ENCODE peak calls at places on chromosomes 13 and 19, in five cellular contexts. T, W, E, L and N are unnamed samples.
A peak's percentile ranks its signal among the peaks of the same experiment; 100 is the strongest.

GRCh38 chr13:24127116-24127631 is 33.3 kb upstream of the SPATA13 start:
- DNase-seq in E (no peak), W (no peak), T (no peak), L (peak; percentile 43), N (peak; percentile 48)

GRCh38 chr19:3683866-3684816 is 16.1 kb downstream of the PIP5K1C start:
- DNase-seq in E (no peak), T (no peak), W (peak; percentile 61), L (peak; percentile 31), N (no peak)

GRCh38 chr13:112575680-112576079 is 12.3 kb downstream of the TUBGCP3 start:
- DNase-seq in W (no peak), E (no peak), T (peak; percentile 20), L (no peak), N (no peak)

GRCh38 chr19:38134538-38135149 is 89.4 kb downstream of the DPF1 start:
- DNase-seq in E (peak; percentile 32), T (peak; percentile 13), L (peak; percentile 37), W (peak; percentile 53), N (peak; percentile 27)

GRCh38 chr13:30581582-30581981 is 36.1 kb upstream of the USPL1 start:
- DNase-seq in L (peak; percentile 36), T (no peak), E (no peak), W (peak; percentile 38), N (no peak)

GRCh38 chr19:2552859-2553258 is 76.9 kb downstream of the GADD45B start:
- DNase-seq in T (peak; percentile 47), W (no peak), E (peak; percentile 37), L (no peak), N (no peak)

GRCh38 chr19:21210037-21210621 is 68.3 kb downstream of the ZNF431 start:
- DNase-seq in W (no peak), T (no peak), L (no peak), E (no peak), N (no peak)

GRCh38 chr13:21481359-21481758 is 22.3 kb upstream of the ZDHHC20 start:
- DNase-seq in T (peak; percentile 2), W (no peak), E (no peak), L (no peak), N (no peak)

GRCh38 chr19:18308051-18308947 is 14.6 kb downstream of the LSM4 start:
- DNase-seq in E (no peak), T (no peak), L (no peak), W (no peak), N (no peak)

GRCh38 chr19:40090256-40091204 is at the start of gene ZNF780A:
- DNase-seq in E (peak; percentile 70), L (peak; percentile 47), T (peak; percentile 73), W (peak; percentile 75), N (peak; percentile 76)

GRCh38 chr19:56314018-56314583 is 538 bp downstream of the ZSCAN5A start:
- DNase-seq in L (peak; percentile 22), T (no peak), W (no peak), E (no peak), N (no peak)

GRCh38 chr19:51690359-51691121 is 2.6 kb upstream of the SPACA6 start:
- DNase-seq in L (peak; percentile 68), T (peak; percentile 62), E (peak; percentile 63), W (peak; percentile 91), N (peak; percentile 58)

GRCh38 chr13:109744512-109745051 is 41.8 kb downstream of the IRS2 start:
- DNase-seq in W (peak; percentile 96), L (peak; percentile 92), T (peak; percentile 87), E (no peak), N (no peak)

GRCh38 chr13:58712191-58712590 is 1080.6 kb downstream of the PCDH17 start:
- DNase-seq in E (no peak), L (no peak), W (no peak), T (no peak), N (no peak)

GRCh38 chr13:53191091-53191490 is 162.5 kb downstream of the OLFM4 start:
- DNase-seq in W (peak; percentile 47), L (peak; percentile 11), E (no peak), T (peak; percentile 50), N (no peak)

GRCh38 chr19:39408392-39409206 is 2.0 kb downstream of the ZFP36 start:
- DNase-seq in L (peak; percentile 52), W (peak; percentile 67), E (peak; percentile 51), T (no peak), N (no peak)

GRCh38 chr13:30292325-30292724 is 15.0 kb downstream of the KATNAL1 start:
- DNase-seq in L (no peak), E (no peak), W (no peak), T (no peak), N (no peak)

GRCh38 chr19:29372461-29372860 is 153.3 kb upstream of the VSTM2B start:
- DNase-seq in L (no peak), W (no peak), T (no peak), E (no peak), N (no peak)

GRCh38 chr19:48757741-48758144 is 2.4 kb downstream of the FGF21 start:
- DNase-seq in W (no peak), T (no peak), L (no peak), E (no peak), N (no peak)

GRCh38 chr13:76723551-76724232 is 162.5 kb downstream of the KCTD12 start:
- DNase-seq in W (peak; percentile 82), E (peak; percentile 14), T (peak; percentile 85), L (peak; percentile 89), N (no peak)

GRCh38 chr13:101415358-101416174 is 742 bp downstream of the NALCN start:
- DNase-seq in E (no peak), T (no peak), W (no peak), L (no peak), N (no peak)

GRCh38 chr19:5246554-5247155 is 94.0 kb downstream of the PTPRS start:
- DNase-seq in T (no peak), W (no peak), E (no peak), L (no peak), N (no peak)

GRCh38 chr19:37928527-37929286 is 21.7 kb downstream of the SIPA1L3 start:
- DNase-seq in L (no peak), E (no peak), T (no peak), W (no peak), N (no peak)

GRCh38 chr13:97758317-97758716 is 195.2 kb upstream of the IPO5 start:
- DNase-seq in L (no peak), E (no peak), T (no peak), W (peak; percentile 92), N (no peak)

GRCh38 chr13:35479223-35479536 is 2.7 kb upstream of the MAB21L1 start:
- DNase-seq in T (no peak), E (no peak), L (no peak), W (no peak), N (no peak)

GRCh38 chr19:44718441-44719261 is 19.7 kb downstream of the CEACAM16 start:
- DNase-seq in L (peak; percentile 56), W (peak; percentile 89), T (peak; percentile 89), E (no peak), N (peak; percentile 93)

GRCh38 chr13:74045583-74045982 is 88.6 kb downstream of the KLF12 start:
- DNase-seq in L (no peak), W (no peak), E (no peak), T (no peak), N (no peak)

GRCh38 chr13:74047925-74048324 is 86.3 kb downstream of the KLF12 start:
- DNase-seq in E (no peak), L (no peak), T (no peak), W (no peak), N (peak; percentile 28)

GRCh38 chr13:74046461-74046860 is 87.7 kb downstream of the KLF12 start:
- DNase-seq in E (no peak), T (no peak), L (peak; percentile 51), W (no peak), N (no peak)
- H3K4me1 ChIP-seq in E (peaks cover 15% of the 10 kb centered on the region), T (peaks cover 5% of the 10 kb centered on the region), L (peaks cover 13% of the 10 kb centered on the region), W (peaks cover 15% of the 10 kb centered on the region), N (no peaks in the 10 kb centered on the region)

GRCh38 chr13:99955107-99955746 is 16.3 kb downstream of the ZIC5 start:
- DNase-seq in L (no peak), W (no peak), E (no peak), T (no peak), N (no peak)
- H3K4me1 ChIP-seq in L (no peaks in the 10 kb centered on the region), W (no peaks in the 10 kb centered on the region), E (peaks cover 42% of the 10 kb centered on the region), T (peaks cover 15% of the 10 kb centered on the region), N (peaks cover 29% of the 10 kb centered on the region)

GRCh38 chr19:7356899-7357627 is 8.3 kb downstream of the ARHGEF18 start:
- DNase-seq in T (no peak), E (no peak), L (no peak), W (no peak), N (no peak)

GRCh38 chr19:7355871-7356270 is 7.1 kb downstream of the ARHGEF18 start:
- DNase-seq in E (no peak), W (no peak), T (no peak), L (no peak), N (no peak)

GRCh38 chr19:7355151-7355845 is 6.6 kb downstream of the ARHGEF18 start:
- DNase-seq in L (peak; percentile 59), E (no peak), W (peak; percentile 51), T (no peak), N (no peak)

GRCh38 chr19:7360393-7360984 is 11.8 kb downstream of the ARHGEF18 start:
- DNase-seq in L (peak; percentile 16), T (no peak), E (no peak), W (peak; percentile 57), N (no peak)

DNA sequence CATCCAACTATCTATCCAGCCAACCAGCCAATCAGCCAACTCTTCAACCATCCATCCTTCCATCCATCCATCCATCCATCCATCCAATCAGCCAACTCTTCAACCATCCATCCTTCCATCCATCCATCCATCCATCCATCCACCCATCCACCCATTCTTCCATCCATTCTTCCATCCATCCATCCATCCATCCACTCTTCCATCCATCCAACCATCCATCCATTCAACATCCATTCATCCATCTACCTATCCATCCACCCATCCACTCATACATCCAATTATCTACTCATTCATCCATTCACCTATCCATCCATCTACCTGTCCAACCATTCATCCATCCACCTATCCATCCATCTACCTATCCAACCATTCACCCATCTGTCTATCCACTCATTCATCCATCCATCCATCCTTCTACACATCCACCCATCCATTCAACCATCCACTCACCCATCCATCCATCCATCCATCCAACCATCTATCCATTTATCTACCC is 9.4 kb downstream of the ARHGEF18 start:
- DNase-seq in E (no peak), W (no peak), L (no peak), T (no peak), N (no peak)
- H3K4me1 ChIP-seq in E (peaks cover 62% of the 10 kb centered on the region), W (no peaks in the 10 kb centered on the region), L (no peaks in the 10 kb centered on the region), T (no peaks in the 10 kb centered on the region), N (no peaks in the 10 kb centered on the region)

DNA sequence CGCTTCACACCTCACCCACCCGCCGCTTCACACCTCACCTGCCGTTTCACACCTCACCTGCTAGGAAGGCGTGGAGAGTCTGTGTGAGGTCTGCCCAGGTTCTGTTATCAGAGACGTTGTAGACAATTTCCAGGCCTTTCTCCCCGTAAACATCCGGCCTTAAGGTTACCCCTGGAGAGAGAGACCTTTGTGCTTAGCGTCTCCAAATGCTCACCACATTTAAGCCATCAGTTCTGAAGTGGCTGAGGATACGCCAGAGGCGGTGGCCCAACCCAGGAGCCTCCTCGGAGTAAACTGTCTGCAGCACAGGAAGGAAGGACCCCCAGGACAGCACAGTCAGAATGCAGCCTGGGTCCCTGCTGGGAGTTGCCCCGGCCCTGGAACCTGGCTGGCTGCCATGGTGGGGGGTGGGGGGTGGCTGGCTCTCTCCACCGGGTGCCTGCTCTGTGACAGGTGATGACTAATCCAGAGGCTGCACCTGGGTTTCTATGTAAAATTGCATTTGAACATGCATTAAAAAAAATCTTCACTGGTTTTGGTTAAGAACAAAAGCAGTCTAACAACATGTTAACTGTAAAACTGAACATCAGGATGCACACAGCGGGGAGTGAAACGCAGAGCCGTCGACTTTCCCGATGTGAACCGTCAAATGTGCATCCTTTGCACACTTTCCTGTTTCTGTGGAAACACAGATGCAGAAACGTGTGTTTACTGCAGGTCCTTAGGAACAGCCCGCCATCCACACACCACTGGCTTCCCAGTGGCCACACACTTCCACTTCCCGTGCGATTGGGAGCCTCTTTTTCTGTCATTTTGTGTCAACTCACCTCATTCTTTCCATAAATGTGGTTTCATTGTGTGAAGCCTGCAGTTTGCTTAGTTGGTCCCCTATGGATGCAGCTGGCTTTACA is 4.5 kb downstream of the ATP4B start:
- DNase-seq in T (no peak), L (no peak), E (peak; percentile 17), W (no peak), N (peak; percentile 24)
- H3K4me1 ChIP-seq in T (no peaks in the 10 kb centered on the region), L (peaks cover 2% of the 10 kb centered on the region), E (peaks cover 7% of the 10 kb centered on the region), W (no peaks in the 10 kb centered on the region), N (peaks cover 11% of the 10 kb centered on the region)